ENCODE peak calls at places on chromosomes 12 and 14, in nine cellular contexts. One of them, this sample, is unnamed.

GRCh38 chr12:42780671-42781070 is 191.1 kb upstream of the PRICKLE1 start:
- DNase-seq in AG08395: no peak
- DNase-seq in G401: no peak
- DNase-seq in NCI-H526: no peak
- DNase-seq in Right ventricle myocardium superior: no peak
- DNase-seq in stimulated activated CD4-positive, alpha-beta T cell treated with anti-CD3 and anti-CD28 coated beads, Interleukin-4, amount 100 ng/mL, for 4 hours: no peak
- DNase-seq in nephron progenitor cell: no peak
- DNase-seq in AG04450: no peak
- DNase-seq in DMS153: no peak
- DNase-seq in this sample: no peak

GRCh38 chr12:90262261-90262660 is 553.6 kb upstream of the ATP2B1 start:
- DNase-seq in NCI-H526: no peak
- DNase-seq in AG08395: peak; percentile 53
- DNase-seq in stimulated activated CD4-positive, alpha-beta T cell treated with anti-CD3 and anti-CD28 coated beads, Interleukin-4, amount 100 ng/mL, for 4 hours: no peak
- DNase-seq in G401: no peak
- DNase-seq in AG04450: no peak
- DNase-seq in DMS153: no peak
- DNase-seq in nephron progenitor cell: no peak
- DNase-seq in Right ventricle myocardium superior: no peak
- DNase-seq in this sample: no peak

GRCh38 chr14:100236873-100237272 is 2.1 kb upstream of the YY1 start:
- DNase-seq in DMS153: no peak
- DNase-seq in nephron progenitor cell: no peak
- DNase-seq in G401: no peak
- DNase-seq in stimulated activated CD4-positive, alpha-beta T cell treated with anti-CD3 and anti-CD28 coated beads, Interleukin-4, amount 100 ng/mL, for 4 hours: no peak
- DNase-seq in Right ventricle myocardium superior: no peak
- DNase-seq in AG08395: no peak
- DNase-seq in AG04450: no peak
- DNase-seq in NCI-H526: no peak
- DNase-seq in this sample: no peak

GRCh38 chr14:53714495-53715389 is 241.9 kb downstream of the BMP4 start:
- DNase-seq in DMS153: no peak
- DNase-seq in NCI-H526: no peak
- DNase-seq in AG08395: no peak
- DNase-seq in stimulated activated CD4-positive, alpha-beta T cell treated with anti-CD3 and anti-CD28 coated beads, Interleukin-4, amount 100 ng/mL, for 4 hours: no peak
- DNase-seq in G401: peak; percentile 30
- DNase-seq in Right ventricle myocardium superior: no peak
- DNase-seq in nephron progenitor cell: no peak
- DNase-seq in AG04450: no peak
- DNase-seq in this sample: no peak

GRCh38 chr14:82438416-82438815 is 904.8 kb upstream of the SEL1L start:
- DNase-seq in G401: no peak
- DNase-seq in stimulated activated CD4-positive, alpha-beta T cell treated with anti-CD3 and anti-CD28 coated beads, Interleukin-4, amount 100 ng/mL, for 4 hours: no peak
- DNase-seq in AG08395: no peak
- DNase-seq in nephron progenitor cell: no peak
- DNase-seq in Right ventricle myocardium superior: no peak
- DNase-seq in AG04450: no peak
- DNase-seq in NCI-H526: no peak
- DNase-seq in DMS153: no peak
- DNase-seq in this sample: no peak

GRCh38 chr14:92922883-92923743 is at the start of gene CHGA:
- DNase-seq in AG08395: peak; percentile 62
- DNase-seq in G401: no peak
- DNase-seq in stimulated activated CD4-positive, alpha-beta T cell treated with anti-CD3 and anti-CD28 coated beads, Interleukin-4, amount 100 ng/mL, for 4 hours: peak; percentile 48
- DNase-seq in DMS153: peak; percentile 37
- DNase-seq in Right ventricle myocardium superior: peak; percentile 77
- DNase-seq in nephron progenitor cell: peak; percentile 97
- DNase-seq in NCI-H526: peak; percentile 76
- DNase-seq in AG04450: no peak
- DNase-seq in this sample: peak; percentile 80

GRCh38 chr14:102917469-102918211 is 4.8 kb upstream of the AMN start:
- DNase-seq in Right ventricle myocardium superior: peak; percentile 76
- DNase-seq in AG04450: no peak
- DNase-seq in AG08395: peak; percentile 67
- DNase-seq in DMS153: no peak
- DNase-seq in NCI-H526: peak; percentile 82
- DNase-seq in nephron progenitor cell: peak; percentile 72
- DNase-seq in G401: peak; percentile 57
- DNase-seq in stimulated activated CD4-positive, alpha-beta T cell treated with anti-CD3 and anti-CD28 coated beads, Interleukin-4, amount 100 ng/mL, for 4 hours: peak; percentile 60
- DNase-seq in this sample: no peak

GRCh38 chr12:11477110-11477509 is 81.7 kb upstream of the PRB2 start:
- DNase-seq in Right ventricle myocardium superior: no peak
- DNase-seq in AG04450: no peak
- DNase-seq in DMS153: no peak
- DNase-seq in stimulated activated CD4-positive, alpha-beta T cell treated with anti-CD3 and anti-CD28 coated beads, Interleukin-4, amount 100 ng/mL, for 4 hours: no peak
- DNase-seq in AG08395: no peak
- DNase-seq in NCI-H526: no peak
- DNase-seq in nephron progenitor cell: no peak
- DNase-seq in G401: no peak
- DNase-seq in this sample: no peak

GRCh38 chr12:7729683-7730195 is 17.4 kb downstream of the CLEC4C start:
- DNase-seq in G401: no peak
- DNase-seq in AG04450: no peak
- DNase-seq in nephron progenitor cell: no peak
- DNase-seq in AG08395: no peak
- DNase-seq in stimulated activated CD4-positive, alpha-beta T cell treated with anti-CD3 and anti-CD28 coated beads, Interleukin-4, amount 100 ng/mL, for 4 hours: no peak
- DNase-seq in DMS153: no peak
- DNase-seq in NCI-H526: no peak
- DNase-seq in Right ventricle myocardium superior: no peak
- DNase-seq in this sample: no peak

GRCh38 chr14:49908433-49908782 is 15.5 kb downstream of the ARF6 start:
- DNase-seq in AG04450: no peak
- DNase-seq in stimulated activated CD4-positive, alpha-beta T cell treated with anti-CD3 and anti-CD28 coated beads, Interleukin-4, amount 100 ng/mL, for 4 hours: no peak
- DNase-seq in NCI-H526: no peak
- DNase-seq in G401: no peak
- DNase-seq in Right ventricle myocardium superior: no peak
- DNase-seq in nephron progenitor cell: no peak
- DNase-seq in DMS153: no peak
- DNase-seq in AG08395: no peak
- DNase-seq in this sample: no peak

GRCh38 chr12:126554599-126554998 is 1489.4 kb downstream of the AACS start:
- DNase-seq in G401: no peak
- DNase-seq in AG04450: no peak
- DNase-seq in AG08395: no peak
- DNase-seq in DMS153: no peak
- DNase-seq in nephron progenitor cell: no peak
- DNase-seq in stimulated activated CD4-positive, alpha-beta T cell treated with anti-CD3 and anti-CD28 coated beads, Interleukin-4, amount 100 ng/mL, for 4 hours: no peak
- DNase-seq in Right ventricle myocardium superior: no peak
- DNase-seq in NCI-H526: no peak
- DNase-seq in this sample: no peak

GRCh38 chr12:84186433-84186832 is 726.2 kb downstream of the SLC6A15 start:
- DNase-seq in AG08395: no peak
- DNase-seq in G401: no peak
- DNase-seq in stimulated activated CD4-positive, alpha-beta T cell treated with anti-CD3 and anti-CD28 coated beads, Interleukin-4, amount 100 ng/mL, for 4 hours: no peak
- DNase-seq in DMS153: no peak
- DNase-seq in nephron progenitor cell: no peak
- DNase-seq in Right ventricle myocardium superior: no peak
- DNase-seq in NCI-H526: no peak
- DNase-seq in AG04450: no peak
- DNase-seq in this sample: no peak

GRCh38 chr12:114834621-114835020 is 150.6 kb upstream of the TBX3 start:
- DNase-seq in stimulated activated CD4-positive, alpha-beta T cell treated with anti-CD3 and anti-CD28 coated beads, Interleukin-4, amount 100 ng/mL, for 4 hours: no peak
- DNase-seq in Right ventricle myocardium superior: no peak
- DNase-seq in AG04450: no peak
- DNase-seq in DMS153: no peak
- DNase-seq in G401: no peak
- DNase-seq in NCI-H526: no peak
- DNase-seq in AG08395: peak; percentile 63
- DNase-seq in nephron progenitor cell: no peak
- DNase-seq in this sample: no peak

GRCh38 chr14:32004300-32004699 is 72.8 kb upstream of the ARHGAP5 start:
- DNase-seq in G401: no peak
- DNase-seq in nephron progenitor cell: no peak
- DNase-seq in NCI-H526: no peak
- DNase-seq in Right ventricle myocardium superior: no peak
- DNase-seq in AG08395: peak; percentile 88
- DNase-seq in DMS153: no peak
- DNase-seq in AG04450: no peak
- DNase-seq in stimulated activated CD4-positive, alpha-beta T cell treated with anti-CD3 and anti-CD28 coated beads, Interleukin-4, amount 100 ng/mL, for 4 hours: no peak
- DNase-seq in this sample: no peak

GRCh38 chr12:112199136-112199535 is 73.8 kb downstream of the TRAFD1 start:
- DNase-seq in stimulated activated CD4-positive, alpha-beta T cell treated with anti-CD3 and anti-CD28 coated beads, Interleukin-4, amount 100 ng/mL, for 4 hours: no peak
- DNase-seq in DMS153: no peak
- DNase-seq in G401: no peak
- DNase-seq in nephron progenitor cell: no peak
- DNase-seq in Right ventricle myocardium superior: no peak
- DNase-seq in AG04450: no peak
- DNase-seq in AG08395: no peak
- DNase-seq in NCI-H526: no peak
- DNase-seq in this sample: no peak

GRCh38 chr12:107134558-107134957 is 41.2 kb upstream of the CRY1 start:
- DNase-seq in Right ventricle myocardium superior: no peak
- DNase-seq in DMS153: peak; percentile 4
- DNase-seq in NCI-H526: peak; percentile 24
- DNase-seq in G401: no peak
- DNase-seq in stimulated activated CD4-positive, alpha-beta T cell treated with anti-CD3 and anti-CD28 coated beads, Interleukin-4, amount 100 ng/mL, for 4 hours: peak; percentile 5
- DNase-seq in nephron progenitor cell: no peak
- DNase-seq in AG04450: no peak
- DNase-seq in AG08395: no peak
- DNase-seq in this sample: no peak

This sample was measured in NCI-H2107.